ENCODE peak calls at places on chromosomes 12 and 14, in ten cellular contexts. U, X, O, A, P, F, G, S, Q and E are unnamed samples.

GRCh38 chr12:101004891-101005290 is 205.1 kb downstream of the SLC5A8 start:
- DNase-seq in U (no peak), X (no peak), O (no peak), A (no peak), P (no peak), F (no peak), G (no peak), S (no peak), Q (no peak), E (no peak)

GRCh38 chr12:64560395-64561301 is 49.6 kb upstream of the RASSF3 start:
- DNase-seq in U (no peak), X (peak), O (no peak), A (peak), P (no peak), F (no peak), G (no peak), S (no peak), Q (peak), E (no peak)

GRCh38 chr12:52896190-52897100 is 8.4 kb downstream of the KRT8 start:
- DNase-seq in U (no peak), X (peak), O (no peak), A (no peak), P (no peak), F (no peak), G (no peak), S (no peak), Q (no peak), E (no peak)

GRCh38 chr14:47277703-47278102 is 397.7 kb downstream of the MDGA2 start:
- DNase-seq in U (no peak), X (no peak), O (no peak), A (no peak), P (no peak), F (no peak), G (no peak), S (no peak), Q (no peak), E (no peak)

GRCh38 chr12:15751741-15752140 is 37.4 kb downstream of the EPS8 start:
- DNase-seq in U (no peak), X (no peak), O (no peak), A (no peak), P (no peak), F (no peak), G (no peak), S (no peak), Q (no peak), E (no peak)

GRCh38 chr14:101964297-101965144 is at the start of gene DYNC1H1:
- DNase-seq in U (peak), X (peak), O (peak), A (peak), P (peak), F (peak), G (peak), S (peak), Q (peak), E (peak)

GRCh38 chr14:49962616-49963015 is 69.7 kb downstream of the ARF6 start:
- DNase-seq in U (peak), X (no peak), O (no peak), A (no peak), P (peak), F (no peak), G (no peak), S (peak), Q (no peak), E (no peak)

GRCh38 chr12:9098115-9098452 is 17.6 kb downstream of the A2M start:
- DNase-seq in U (no peak), X (no peak), O (no peak), A (no peak), P (no peak), F (no peak), G (no peak), S (no peak), Q (no peak), E (no peak)

GRCh38 chr14:87934185-87934584 is 58.8 kb downstream of the GALC start:
- DNase-seq in U (no peak), X (no peak), O (no peak), A (no peak), P (no peak), F (no peak), G (no peak), S (no peak), Q (no peak), E (no peak)

GRCh38 chr14:103333754-103334643 is at the start of gene EIF5:
- DNase-seq in U (peak), X (peak), O (peak), A (peak), P (peak), F (peak), G (peak), S (peak), Q (peak), E (peak)

GRCh38 chr14:63045612-63046320 is 508 bp upstream of the KCNH5 start:
- DNase-seq in U (peak), X (no peak), O (peak), A (no peak), P (no peak), F (no peak), G (no peak), S (no peak), Q (peak), E (no peak)

GRCh38 chr12:46360908-46361666 is 11.5 kb downstream of the SLC38A2 start:
- DNase-seq in U (no peak), X (no peak), O (no peak), A (no peak), P (no peak), F (no peak), G (no peak), S (no peak), Q (no peak), E (no peak)

GRCh38 chr14:92582706-92583452 is 69.3 kb downstream of the RIN3 start:
- DNase-seq in U (no peak), X (no peak), O (no peak), A (peak), P (peak), F (no peak), G (peak), S (no peak), Q (no peak), E (no peak)

GRCh38 chr12:89992668-89993401 is 284.2 kb upstream of the ATP2B1 start:
- DNase-seq in U (no peak), X (no peak), O (no peak), A (no peak), P (no peak), F (no peak), G (no peak), S (no peak), Q (no peak), E (no peak)

GRCh38 chr12:28035483-28035882 is 63.0 kb upstream of the PTHLH start:
- DNase-seq in U (no peak), X (peak), O (no peak), A (no peak), P (no peak), F (no peak), G (no peak), S (no peak), Q (no peak), E (no peak)

GRCh38 chr12:56307221-56307965 is 7.3 kb upstream of the CS start:
- DNase-seq in U (no peak), X (no peak), O (no peak), A (no peak), P (no peak), F (no peak), G (no peak), S (no peak), Q (no peak), E (no peak)

GRCh38 chr12:53703746-53704145 is 23.5 kb downstream of the CALCOCO1 start:
- DNase-seq in U (no peak), X (peak), O (no peak), A (no peak), P (no peak), F (no peak), G (no peak), S (no peak), Q (no peak), E (no peak)

GRCh38 chr12:57234571-57235011 is 5.1 kb downstream of the SHMT2 start:
- DNase-seq in U (no peak), X (no peak), O (no peak), A (no peak), P (peak), F (no peak), G (no peak), S (no peak), Q (no peak), E (no peak)

GRCh38 chr12:51171884-51172514 is 936 bp downstream of the TFCP2 start:
- DNase-seq in U (no peak), X (no peak), O (peak), A (no peak), P (peak), F (no peak), G (no peak), S (no peak), Q (no peak), E (no peak)

GRCh38 chr14:24692382-24693352 is 58.7 kb upstream of the GZMB start:
- DNase-seq in U (no peak), X (no peak), O (no peak), A (no peak), P (no peak), F (no peak), G (peak), S (no peak), Q (no peak), E (no peak)

GRCh38 chr12:8563383-8563782 is 22.7 kb upstream of the CLEC4E start:
- DNase-seq in U (no peak), X (no peak), O (no peak), A (no peak), P (no peak), F (no peak), G (no peak), S (no peak), Q (no peak), E (no peak)

GRCh38 chr14:63725786-63726185 is 2.1 kb downstream of the SGPP1 start:
- DNase-seq in U (no peak), X (no peak), O (no peak), A (no peak), P (no peak), F (no peak), G (no peak), S (no peak), Q (no peak), E (no peak)

GRCh38 chr14:103259801-103260628 is 74.0 kb upstream of the EIF5 start:
- DNase-seq in U (peak), X (no peak), O (no peak), A (no peak), P (no peak), F (no peak), G (no peak), S (no peak), Q (no peak), E (no peak)

GRCh38 chr12:122200541-122201175 is 2.9 kb upstream of the B3GNT4 start:
- DNase-seq in U (peak), X (no peak), O (peak), A (no peak), P (no peak), F (no peak), G (no peak), S (no peak), Q (no peak), E (no peak)

GRCh38 chr14:85280074-85280473 is 249.9 kb upstream of the FLRT2 start:
- DNase-seq in U (no peak), X (peak), O (no peak), A (no peak), P (no peak), F (no peak), G (no peak), S (no peak), Q (no peak), E (no peak)